ENCODE peak calls at places on chromosomes 1 and 21, in four cellular contexts. G, R, T and X are unnamed samples.

GRCh38 chr1:77824083-77824482 is 44.6 kb downstream of the MIGA1 start:
- DNase-seq in G (no peak), R (peak; percentile 62), T (peak; percentile 48), X (peak; percentile 58)

GRCh38 chr1:235500971-235501540 is 3.2 kb downstream of the B3GALNT2 start:
- DNase-seq in G (no peak), R (peak; percentile 28), T (no peak), X (peak; percentile 18)

GRCh38 chr1:85612704-85613361 is 32.3 kb downstream of the CCN1 start:
- DNase-seq in G (no peak), R (peak; percentile 92), T (peak; percentile 84), X (peak; percentile 92)

GRCh38 chr1:47742890-47743760 is 254.1 kb downstream of the TRABD2B start:
- DNase-seq in G (no peak), R (no peak), T (no peak), X (no peak)

GRCh38 chr21:42513151-42513984 is at the start of gene SLC37A1:
- DNase-seq in G (no peak), R (no peak), T (peak; percentile 53), X (no peak)

GRCh38 chr1:43711049-43711448 is 3.7 kb downstream of the ST3GAL3 start:
- DNase-seq in G (no peak), R (peak; percentile 92), T (peak; percentile 27), X (peak; percentile 75)

GRCh38 chr1:230129341-230129740 is 62.3 kb downstream of the GALNT2 start:
- DNase-seq in G (no peak), R (no peak), T (no peak), X (no peak)

GRCh38 chr1:53585116-53585515 is 125.9 kb downstream of the DMRTB1 start:
- DNase-seq in G (peak; percentile 46), R (no peak), T (no peak), X (no peak)

GRCh38 chr1:77222496-77222895 is 3.3 kb upstream of the PIGK start:
- DNase-seq in G (no peak), R (no peak), T (no peak), X (no peak)

GRCh38 chr1:175015243-175015642 is 8.0 kb downstream of the MRPS14 start:
- DNase-seq in G (no peak), R (peak; percentile 87), T (peak; percentile 61), X (peak; percentile 77)

GRCh38 chr1:174769961-174770549 is 229.7 kb upstream of the CACYBP start:
- DNase-seq in G (no peak), R (peak; percentile 54), T (peak; percentile 68), X (peak; percentile 62)

GRCh38 chr1:3509721-3510120 is 55.3 kb downstream of the ARHGEF16 start:
- DNase-seq in G (no peak), R (no peak), T (no peak), X (no peak)

GRCh38 chr1:85201340-85202091 is 700 bp upstream of the SYDE2 start:
- DNase-seq in G (peak; percentile 24), R (peak; percentile 48), T (peak; percentile 95), X (peak; percentile 21)

GRCh38 chr1:10033359-10033845 is 644 bp downstream of the UBE4B start:
- DNase-seq in G (no peak), R (peak; percentile 42), T (peak; percentile 43), X (peak; percentile 41)

GRCh38 chr1:32380061-32380460 is 14.2 kb downstream of the BSDC1 start:
- DNase-seq in G (no peak), R (no peak), T (no peak), X (no peak)

GRCh38 chr1:201877877-201878339 is 10.8 kb upstream of the SHISA4 start:
- DNase-seq in G (no peak), R (peak; percentile 55), T (peak; percentile 71), X (peak; percentile 62)

GRCh38 chr21:25509862-25510261 is 97.4 kb downstream of the MRPL39 start:
- DNase-seq in G (no peak), R (no peak), T (no peak), X (no peak)

GRCh38 chr1:235401251-235401650 is 34.0 kb downstream of the TBCE start:
- DNase-seq in G (no peak), R (peak; percentile 29), T (peak; percentile 28), X (no peak)